ENCODE peak calls at places on chromosomes 3 and 15, in seven cellular contexts. S is EL; U is hippocampal formation; R is kidney glomerular epithelial cell; H is stimulated activated CD4-positive, alpha-beta T cell treated with anti-CD3 and anti-CD28 coated beads, Interleukin-4, amount 100 ng/mL, for 24 hours; G is Kasumi-1; V is B cell. Q is an unnamed sample.

GRCh38 chr3:161560006-161560637 is 63.5 kb downstream of the OTOL1 start:
- DNase-seq in S (peak), U (peak), R (peak), H (no peak), G (peak), V (no peak), Q (peak)

GRCh38 chr3:52190294-52190841 is 7.6 kb upstream of the ALAS1 start:
- DNase-seq in S (peak), U (peak), R (no peak), H (no peak), G (no peak), V (no peak), Q (peak)

GRCh38 chr15:78358114-78358513 is 18.0 kb downstream of the CRABP1 start:
- DNase-seq in S (no peak), U (no peak), R (no peak), H (no peak), G (no peak), V (no peak), Q (no peak)

GRCh38 chr3:55434789-55435188 is 52.3 kb downstream of the WNT5A start:
- DNase-seq in S (peak), U (no peak), R (peak), H (no peak), G (peak), V (no peak), Q (peak)

GRCh38 chr15:88745696-88746095 is 57.5 kb upstream of the ACAN start:
- DNase-seq in S (peak), U (no peak), R (no peak), H (no peak), G (no peak), V (no peak), Q (no peak)

GRCh38 chr15:25178835-25179672 is 224.3 kb downstream of the SNRPN start:
- DNase-seq in S (no peak), U (no peak), R (no peak), H (peak), G (no peak), V (no peak), Q (no peak)

GRCh38 chr3:78765671-78766485 is 1001.9 kb downstream of the ROBO1 start:
- DNase-seq in S (peak), U (no peak), R (no peak), H (no peak), G (no peak), V (no peak), Q (no peak)

GRCh38 chr3:182583545-182583944 is 209.8 kb upstream of the ATP11B start:
- DNase-seq in S (no peak), U (no peak), R (peak), H (no peak), G (no peak), V (no peak), Q (no peak)

GRCh38 chr3:70982274-70982673 is 601.3 kb downstream of the FOXP1 start:
- DNase-seq in S (no peak), U (no peak), R (no peak), H (no peak), G (no peak), V (no peak), Q (peak)

GRCh38 chr15:27989428-27989827 is 109.7 kb downstream of the OCA2 start:
- DNase-seq in S (no peak), U (no peak), R (no peak), H (no peak), G (no peak), V (no peak), Q (no peak)

GRCh38 chr3:28334552-28334951 is 14.0 kb upstream of the ZCWPW2 start:
- DNase-seq in S (no peak), U (no peak), R (no peak), H (no peak), G (peak), V (no peak), Q (peak)

GRCh38 chr3:112486811-112487505 is 12.3 kb downstream of the BTLA start:
- DNase-seq in S (peak), U (no peak), R (no peak), H (no peak), G (no peak), V (no peak), Q (no peak)

Q was measured in OCI-M1.